ENCODE peak calls at places on chromosomes 2 and 18, in seven cellular contexts. One of them, this sample, is unnamed.

GRCh38 chr2:110800611-110801402 is 68.4 kb downstream of the ACOXL start:
- DNase-seq in breast epithelium: no peak
- DNase-seq in HL-60: no peak
- DNase-seq in K562: no peak
- DNase-seq in transverse colon: no peak
- DNase-seq in sigmoid colon: no peak
- DNase-seq in stomach: no peak
- DNase-seq in this sample: no peak

GRCh38 chr18:49013961-49014604 is 63.3 kb upstream of the SMAD7 start:
- DNase-seq in transverse colon: peak
- DNase-seq in sigmoid colon: peak
- DNase-seq in breast epithelium: no peak
- DNase-seq in stomach: peak
- DNase-seq in K562: peak
- DNase-seq in HL-60: no peak
- DNase-seq in this sample: no peak

GRCh38 chr2:46749042-46749461 is 166.6 kb downstream of the MCFD2 start:
- DNase-seq in stomach: no peak
- DNase-seq in K562: peak
- DNase-seq in HL-60: no peak
- DNase-seq in transverse colon: no peak
- DNase-seq in sigmoid colon: no peak
- DNase-seq in breast epithelium: no peak
- DNase-seq in this sample: no peak

GRCh38 chr2:176115883-176116813 is at the start of gene HOXD10:
- DNase-seq in K562: peak
- DNase-seq in stomach: no peak
- DNase-seq in HL-60: no peak
- DNase-seq in transverse colon: peak
- DNase-seq in breast epithelium: peak
- DNase-seq in sigmoid colon: peak
- DNase-seq in this sample: peak

GRCh38 chr2:15982285-15982967 is 42.1 kb downstream of the MYCN start:
- DNase-seq in sigmoid colon: no peak
- DNase-seq in transverse colon: no peak
- DNase-seq in K562: no peak
- DNase-seq in breast epithelium: no peak
- DNase-seq in stomach: no peak
- DNase-seq in HL-60: no peak
- DNase-seq in this sample: no peak

GRCh38 chr2:74361327-74361726 is 18.1 kb upstream of the SLC4A5 start:
- DNase-seq in transverse colon: no peak
- DNase-seq in sigmoid colon: no peak
- DNase-seq in stomach: no peak
- DNase-seq in K562: no peak
- DNase-seq in breast epithelium: no peak
- DNase-seq in HL-60: no peak
- DNase-seq in this sample: no peak

GRCh38 chr2:31660812-31661335 is 80.1 kb upstream of the SRD5A2 start:
- DNase-seq in transverse colon: no peak
- DNase-seq in breast epithelium: no peak
- DNase-seq in sigmoid colon: no peak
- DNase-seq in stomach: no peak
- DNase-seq in K562: no peak
- DNase-seq in HL-60: no peak
- DNase-seq in this sample: no peak

GRCh38 chr2:234963785-234964615 is 12.2 kb downstream of the SH3BP4 start:
- DNase-seq in stomach: peak
- DNase-seq in breast epithelium: peak
- DNase-seq in sigmoid colon: peak
- DNase-seq in transverse colon: no peak
- DNase-seq in K562: no peak
- DNase-seq in HL-60: no peak
- DNase-seq in this sample: no peak

GRCh38 chr2:23135481-23136100 is 249.4 kb upstream of the KLHL29 start:
- DNase-seq in HL-60: no peak
- DNase-seq in stomach: no peak
- DNase-seq in transverse colon: no peak
- DNase-seq in breast epithelium: no peak
- DNase-seq in sigmoid colon: no peak
- DNase-seq in K562: no peak
- DNase-seq in this sample: peak

GRCh38 chr2:45946023-45946422 is 294.5 kb downstream of the PRKCE start:
- DNase-seq in HL-60: no peak
- DNase-seq in breast epithelium: no peak
- DNase-seq in K562: no peak
- DNase-seq in transverse colon: no peak
- DNase-seq in sigmoid colon: no peak
- DNase-seq in stomach: peak
- DNase-seq in this sample: no peak

GRCh38 chr2:176123483-176123843 is 944 bp downstream of the HOXD9 start:
- DNase-seq in breast epithelium: no peak
- DNase-seq in transverse colon: no peak
- DNase-seq in K562: no peak
- DNase-seq in stomach: no peak
- DNase-seq in sigmoid colon: no peak
- DNase-seq in HL-60: no peak
- DNase-seq in this sample: no peak

DNA sequence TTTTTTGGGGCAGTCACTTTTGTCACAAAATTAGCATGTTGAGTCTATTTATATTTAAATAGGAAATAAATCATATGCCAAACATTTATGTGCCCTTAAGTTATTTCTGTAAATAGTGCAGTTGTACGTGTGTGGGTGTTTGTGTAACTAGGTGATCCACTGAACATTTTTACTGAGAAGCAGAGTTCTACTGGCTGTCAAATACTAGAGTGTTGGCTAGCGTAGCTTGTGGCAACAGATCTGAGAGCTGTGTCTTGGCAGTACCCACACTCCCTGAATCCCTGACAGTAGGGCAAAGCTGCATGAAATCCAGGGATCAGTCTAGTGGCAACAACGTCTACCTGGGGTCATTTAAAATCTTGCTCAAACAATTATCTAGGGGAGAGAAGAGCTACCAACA is 273.1 kb upstream of the SLC8A1 start:
- DNase-seq in breast epithelium: no peak
- DNase-seq in HL-60: no peak
- DNase-seq in sigmoid colon: peak
- DNase-seq in stomach: no peak
- DNase-seq in K562: no peak
- DNase-seq in transverse colon: no peak
- DNase-seq in this sample: no peak
- TF ChIP-seq POLR2AphosphoS5 in breast epithelium: no peak
- TF ChIP-seq POLR2AphosphoS5 in HL-60: no peak
- TF ChIP-seq POLR2AphosphoS5 in sigmoid colon: peak
- TF ChIP-seq POLR2AphosphoS5 in stomach: no peak
- TF ChIP-seq POLR2AphosphoS5 in K562: no peak
- TF ChIP-seq POLR2AphosphoS5 in transverse colon: no peak
- TF ChIP-seq POLR2AphosphoS5 in this sample: no peak

GRCh38 chr18:5543036-5543671 is 643 bp downstream of the EPB41L3 start:
- DNase-seq in transverse colon: no peak
- DNase-seq in K562: no peak
- DNase-seq in stomach: no peak
- DNase-seq in breast epithelium: no peak
- DNase-seq in sigmoid colon: peak
- DNase-seq in HL-60: peak
- DNase-seq in this sample: peak

GRCh38 chr18:5542393-5543035 is 1.3 kb downstream of the EPB41L3 start:
- DNase-seq in stomach: no peak
- DNase-seq in sigmoid colon: peak
- DNase-seq in breast epithelium: no peak
- DNase-seq in HL-60: peak
- DNase-seq in transverse colon: peak
- DNase-seq in K562: no peak
- DNase-seq in this sample: no peak

GRCh38 chr18:5546660-5547059 is 2.9 kb upstream of the EPB41L3 start:
- DNase-seq in breast epithelium: no peak
- DNase-seq in transverse colon: no peak
- DNase-seq in HL-60: peak
- DNase-seq in sigmoid colon: no peak
- DNase-seq in stomach: no peak
- DNase-seq in K562: peak
- DNase-seq in this sample: no peak

GRCh38 chr18:5538541-5538940 is 5.3 kb downstream of the EPB41L3 start:
- DNase-seq in sigmoid colon: no peak
- DNase-seq in K562: no peak
- DNase-seq in HL-60: no peak
- DNase-seq in stomach: no peak
- DNase-seq in breast epithelium: no peak
- DNase-seq in transverse colon: no peak
- DNase-seq in this sample: no peak

GRCh38 chr18:5543854-5544389 is at the start of gene EPB41L3:
- DNase-seq in K562: no peak
- DNase-seq in breast epithelium: no peak
- DNase-seq in sigmoid colon: peak
- DNase-seq in stomach: no peak
- DNase-seq in HL-60: peak
- DNase-seq in transverse colon: peak
- DNase-seq in this sample: no peak
- TF ChIP-seq POLR2AphosphoS5 in K562: no peak
- TF ChIP-seq POLR2AphosphoS5 in breast epithelium: peak
- TF ChIP-seq POLR2AphosphoS5 in sigmoid colon: peak
- TF ChIP-seq POLR2AphosphoS5 in stomach: no peak
- TF ChIP-seq POLR2AphosphoS5 in HL-60: peak
- TF ChIP-seq POLR2AphosphoS5 in transverse colon: peak
- TF ChIP-seq POLR2AphosphoS5 in this sample: no peak

GRCh38 chr2:73292316-73292905 is 937 bp downstream of the EGR4 start:
- DNase-seq in HL-60: no peak
- DNase-seq in stomach: no peak
- DNase-seq in K562: no peak
- DNase-seq in transverse colon: no peak
- DNase-seq in breast epithelium: no peak
- DNase-seq in sigmoid colon: no peak
- DNase-seq in this sample: no peak

GRCh38 chr2:73291461-73292315 is 1.7 kb downstream of the EGR4 start:
- DNase-seq in K562: no peak
- DNase-seq in stomach: no peak
- DNase-seq in sigmoid colon: no peak
- DNase-seq in transverse colon: no peak
- DNase-seq in breast epithelium: no peak
- DNase-seq in HL-60: peak
- DNase-seq in this sample: peak

GRCh38 chr2:73294239-73294638 is 891 bp upstream of the EGR4 start:
- DNase-seq in breast epithelium: no peak
- DNase-seq in transverse colon: no peak
- DNase-seq in stomach: no peak
- DNase-seq in sigmoid colon: no peak
- DNase-seq in K562: no peak
- DNase-seq in HL-60: no peak
- DNase-seq in this sample: no peak

GRCh38 chr2:73292906-73293533 is 328 bp downstream of the EGR4 start:
- DNase-seq in breast epithelium: no peak
- DNase-seq in sigmoid colon: no peak
- DNase-seq in K562: no peak
- DNase-seq in stomach: no peak
- DNase-seq in HL-60: no peak
- DNase-seq in transverse colon: no peak
- DNase-seq in this sample: no peak

DNA sequence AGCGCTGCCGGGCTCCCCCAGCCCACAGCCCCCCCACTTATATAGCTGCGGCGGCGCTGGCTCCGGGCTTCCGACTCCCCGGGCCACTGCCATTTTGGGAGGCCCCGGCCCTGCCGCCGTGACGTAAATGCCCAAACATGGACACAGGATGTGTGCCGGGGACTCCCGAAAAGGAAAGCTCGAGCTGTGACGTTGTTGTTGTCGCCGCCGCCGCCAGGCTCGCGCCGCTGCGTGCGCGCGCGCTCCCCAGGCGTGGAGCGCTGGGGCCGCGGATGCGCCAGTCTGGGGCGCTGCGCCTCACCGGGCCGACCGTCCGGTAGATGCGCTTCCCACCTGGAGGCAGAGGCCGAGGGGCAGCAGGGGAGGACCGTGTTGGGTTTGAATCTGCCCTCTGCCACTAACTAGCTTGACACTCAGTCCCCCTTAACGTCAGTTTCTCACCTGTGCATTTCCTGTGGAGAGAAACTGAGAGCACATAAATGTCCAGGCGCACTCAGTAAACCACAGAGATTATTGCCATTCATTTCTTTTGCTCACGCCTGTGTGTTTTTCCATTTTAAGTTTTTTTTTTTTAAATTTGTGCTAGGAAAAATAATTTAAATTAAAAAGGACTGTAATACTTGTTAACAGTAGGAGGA is at the start of gene EGR4:
- DNase-seq in HL-60: peak
- DNase-seq in K562: peak
- DNase-seq in sigmoid colon: peak
- DNase-seq in breast epithelium: no peak
- DNase-seq in transverse colon: peak
- DNase-seq in stomach: peak
- DNase-seq in this sample: peak
- TF ChIP-seq POLR2AphosphoS5 in HL-60: no peak
- TF ChIP-seq POLR2AphosphoS5 in K562: no peak
- TF ChIP-seq POLR2AphosphoS5 in sigmoid colon: no peak
- TF ChIP-seq POLR2AphosphoS5 in breast epithelium: no peak
- TF ChIP-seq POLR2AphosphoS5 in transverse colon: no peak
- TF ChIP-seq POLR2AphosphoS5 in stomach: no peak
- TF ChIP-seq POLR2AphosphoS5 in this sample: no peak

GRCh38 chr2:215782271-215782670 is 231.1 kb downstream of the MREG start:
- DNase-seq in HL-60: no peak
- DNase-seq in transverse colon: no peak
- DNase-seq in sigmoid colon: no peak
- DNase-seq in stomach: no peak
- DNase-seq in breast epithelium: no peak
- DNase-seq in K562: no peak
- DNase-seq in this sample: no peak

GRCh38 chr2:215787565-215788178 is 225.7 kb downstream of the MREG start:
- DNase-seq in breast epithelium: no peak
- DNase-seq in K562: peak
- DNase-seq in stomach: no peak
- DNase-seq in transverse colon: no peak
- DNase-seq in sigmoid colon: no peak
- DNase-seq in HL-60: no peak
- DNase-seq in this sample: no peak

GRCh38 chr2:215782965-215783364 is 230.4 kb downstream of the MREG start:
- DNase-seq in transverse colon: no peak
- DNase-seq in stomach: no peak
- DNase-seq in K562: no peak
- DNase-seq in HL-60: no peak
- DNase-seq in breast epithelium: no peak
- DNase-seq in sigmoid colon: no peak
- DNase-seq in this sample: no peak

GRCh38 chr2:215780891-215781290 is 232.5 kb downstream of the MREG start:
- DNase-seq in transverse colon: no peak
- DNase-seq in stomach: no peak
- DNase-seq in HL-60: no peak
- DNase-seq in breast epithelium: no peak
- DNase-seq in sigmoid colon: no peak
- DNase-seq in K562: no peak
- DNase-seq in this sample: no peak

DNA sequence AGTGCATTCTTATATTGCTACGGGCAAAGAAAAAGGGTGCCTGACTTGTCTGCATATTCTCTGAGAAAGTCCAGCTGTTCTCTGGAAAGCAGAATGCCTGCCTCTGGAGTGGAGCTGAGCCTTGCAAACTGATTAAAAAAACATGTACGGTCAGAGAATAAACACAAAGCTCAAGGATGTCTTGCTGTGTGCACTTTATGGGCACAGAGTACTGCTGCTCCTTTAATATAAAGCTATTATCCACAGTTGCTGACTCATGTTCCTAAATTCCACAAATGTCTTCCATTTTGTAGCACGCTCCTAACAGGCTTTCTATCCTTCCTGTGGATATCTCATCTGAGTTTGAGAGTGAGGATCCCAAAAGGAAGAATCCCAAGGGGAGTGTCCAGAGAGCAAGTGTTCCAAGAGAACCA is 229.0 kb downstream of the MREG start:
- DNase-seq in breast epithelium: no peak
- DNase-seq in sigmoid colon: peak
- DNase-seq in HL-60: no peak
- DNase-seq in stomach: no peak
- DNase-seq in K562: no peak
- DNase-seq in transverse colon: no peak
- DNase-seq in this sample: no peak
- TF ChIP-seq POLR2AphosphoS5 in breast epithelium: no peak
- TF ChIP-seq POLR2AphosphoS5 in sigmoid colon: peak
- TF ChIP-seq POLR2AphosphoS5 in HL-60: no peak
- TF ChIP-seq POLR2AphosphoS5 in stomach: peak
- TF ChIP-seq POLR2AphosphoS5 in K562: no peak
- TF ChIP-seq POLR2AphosphoS5 in transverse colon: peak
- TF ChIP-seq POLR2AphosphoS5 in this sample: no peak

This sample was measured in H1.